ENCODE peak calls at places on chromosomes 4 and X, in six cellular contexts. V is NB4, H is stomach, D is K562, I is gastrocnemius medialis, W is A549. Q is an unnamed sample.

GRCh38 chr4:101259876-101260275 is 87.5 kb downstream of the PPP3CA start:
- DNase-seq in D (no peak), I (no peak), V (no peak), H (no peak), W (no peak), Q (no peak)

GRCh38 chrX:6041630-6042029 is 187.0 kb downstream of the NLGN4X start:
- DNase-seq in I (no peak), H (no peak), W (no peak), V (no peak), D (no peak), Q (no peak)

GRCh38 chr4:114654607-114655006 is 56.0 kb downstream of the UGT8 start:
- DNase-seq in H (no peak), D (no peak), V (no peak), I (no peak), W (no peak), Q (no peak)

GRCh38 chr4:98659741-98660507 is 1.5 kb upstream of the TSPAN5 start:
- DNase-seq in I (no peak), D (no peak), W (peak; percentile 25), V (peak; percentile 6), H (no peak), Q (no peak)

GRCh38 chr4:38131371-38132139 is 171.4 kb downstream of the PTTG2 start:
- DNase-seq in D (no peak), V (no peak), H (no peak), W (no peak), I (no peak), Q (no peak)

GRCh38 chr4:138182838-138183426 is 59.2 kb downstream of the SLC7A11 start:
- DNase-seq in V (peak; percentile 61), I (no peak), H (no peak), W (peak; percentile 10), D (peak; percentile 12), Q (no peak)

GRCh38 chr4:76698141-76698540 is 199.8 kb downstream of the SOWAHB start:
- DNase-seq in W (no peak), D (no peak), V (no peak), I (no peak), H (no peak), Q (no peak)

GRCh38 chrX:56800801-56801200 is 71.8 kb downstream of the NBDY start:
- DNase-seq in V (peak; percentile 6), I (no peak), H (no peak), W (no peak), D (no peak), Q (no peak)

GRCh38 chrX:18146954-18147353 is 73.7 kb downstream of the BEND2 start:
- DNase-seq in D (peak; percentile 25), W (no peak), I (no peak), H (no peak), V (peak; percentile 14), Q (no peak)

GRCh38 chrX:42664706-42665105 is 113.3 kb downstream of the PPP1R2C start:
- DNase-seq in H (no peak), D (no peak), V (no peak), I (no peak), W (no peak), Q (no peak)

GRCh38 chr4:184534511-184535391 is 60.4 kb upstream of the IRF2 start:
- DNase-seq in D (no peak), H (no peak), V (peak; percentile 51), I (no peak), W (no peak), Q (no peak)

GRCh38 chrX:123962006-123962485 is 540 bp downstream of the STAG2 start:
- DNase-seq in I (no peak), W (peak; percentile 39), H (no peak), V (no peak), D (no peak), Q (no peak)

GRCh38 chr4:38723726-38724506 is 58.9 kb downstream of the TLR10 start:
- DNase-seq in D (peak; percentile 52), H (peak; percentile 44), V (no peak), W (no peak), I (no peak), Q (no peak)

GRCh38 chr4:168713193-168713592 is 216.3 kb downstream of the PALLD start:
- DNase-seq in D (no peak), V (no peak), H (no peak), W (no peak), I (no peak), Q (no peak)

GRCh38 chrX:112826020-112826419 is 14.6 kb downstream of the AMOT start:
- DNase-seq in V (no peak), D (no peak), W (no peak), I (no peak), H (no peak), Q (no peak)

GRCh38 chr4:64156253-64156652 is 253.0 kb downstream of the TECRL start:
- DNase-seq in V (no peak), I (no peak), H (no peak), W (no peak), D (no peak), Q (no peak)

GRCh38 chr4:4666187-4666586 is 124.3 kb upstream of the STX18 start:
- DNase-seq in I (no peak), H (no peak), D (no peak), V (no peak), W (no peak), Q (no peak)

GRCh38 chr4:5757536-5757935 is 46.5 kb downstream of the EVC start:
- DNase-seq in I (no peak), W (no peak), D (no peak), V (no peak), H (no peak), Q (no peak)

GRCh38 chr4:102572452-102572851 is 71.3 kb downstream of the NFKB1 start:
- DNase-seq in W (no peak), D (no peak), I (no peak), V (no peak), H (no peak), Q (no peak)

GRCh38 chr4:170145120-170145519 is 55.4 kb upstream of the AADAT start:
- DNase-seq in V (no peak), D (no peak), H (no peak), W (no peak), I (no peak), Q (no peak)

GRCh38 chr4:54661686-54662085 is 3.9 kb downstream of the KIT start:
- DNase-seq in H (no peak), V (no peak), I (no peak), W (no peak), D (no peak), Q (no peak)

GRCh38 chrX:63635750-63636149 is 149.3 kb downstream of the ARHGEF9 start:
- DNase-seq in V (no peak), W (no peak), I (no peak), D (no peak), H (no peak), Q (no peak)

GRCh38 chr4:111639876-111640275 is 505.4 kb upstream of the FAM241A start:
- DNase-seq in I (no peak), H (no peak), V (no peak), D (no peak), W (no peak), Q (no peak)

GRCh38 chr4:157885785-157886184 is 287.0 kb downstream of the GASK1B start:
- DNase-seq in V (no peak), I (no peak), W (no peak), D (no peak), H (no peak), Q (no peak)

GRCh38 chrX:2629316-2630168 is 61.6 kb upstream of the CD99 start:
- DNase-seq in I (peak; percentile 33), H (no peak), V (no peak), W (no peak), D (peak; percentile 6), Q (no peak)

GRCh38 chr4:107978716-107979451 is 10.8 kb upstream of the HADH start:
- DNase-seq in V (no peak), W (no peak), I (no peak), D (no peak), H (no peak), Q (no peak)

GRCh38 chr4:119271361-119272085 is 50.4 kb downstream of the FABP2 start:
- DNase-seq in I (no peak), D (no peak), V (no peak), H (no peak), W (no peak), Q (no peak)

GRCh38 chrX:103254921-103255455 is at the start of gene TCEAL8:
- DNase-seq in H (peak; percentile 79), V (peak; percentile 73), I (peak; percentile 55), W (peak; percentile 58), D (peak; percentile 78), Q (no peak)
- TF ChIP-seq POLR2A in H (no peak), V (no peak), I (peak; percentile 22), W (peak; percentile 31), D (peak; percentile 65), Q (no peak)

DNA sequence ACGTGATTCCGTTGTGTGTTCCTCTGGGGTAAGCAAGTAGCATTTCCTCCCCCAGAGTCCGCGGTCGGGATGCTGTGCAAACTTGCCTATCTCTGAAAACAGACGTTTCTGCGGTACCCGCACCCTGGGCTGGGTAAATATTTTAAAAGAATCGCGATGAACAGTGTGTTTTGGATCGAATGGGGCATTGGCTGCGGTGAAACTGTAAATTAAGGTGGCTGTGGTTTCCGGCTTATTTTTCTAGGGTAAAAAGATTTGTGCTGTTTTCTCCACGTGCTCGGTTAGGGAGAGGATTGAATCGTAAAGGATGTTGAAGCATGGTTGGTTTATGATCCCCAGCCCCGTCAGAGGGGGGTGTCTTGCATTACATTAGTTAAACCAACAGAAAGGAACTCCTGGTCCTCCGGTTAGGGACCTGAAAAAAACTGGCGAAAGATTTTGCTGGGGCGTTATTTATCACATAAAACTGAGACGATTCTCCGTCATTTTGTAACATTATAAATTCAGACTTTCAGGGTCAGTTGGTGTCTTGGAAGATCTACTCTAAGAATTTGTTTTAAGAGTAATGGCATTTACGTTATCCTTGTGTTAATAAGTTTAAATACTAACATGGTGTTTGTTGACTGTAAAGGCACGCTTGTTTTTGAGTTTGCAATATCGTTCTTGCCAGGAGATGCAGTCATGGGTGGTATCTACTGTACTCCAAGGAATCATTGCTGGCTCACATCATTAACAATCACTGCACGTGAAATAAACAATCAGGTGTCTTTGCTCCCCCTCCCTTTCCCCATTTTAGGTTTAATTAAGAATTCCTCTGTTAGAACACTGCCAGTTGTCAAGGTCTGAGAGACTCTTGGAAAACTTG is 1.4 kb downstream of the HHIP start:
- DNase-seq in I (no peak), V (no peak), H (no peak), W (peak; percentile 5), D (peak; percentile 47), Q (no peak)
- TF ChIP-seq POLR2A in I (no peak), V (no peak), H (no peak), W (no peak), D (no peak), Q (no peak)

DNA sequence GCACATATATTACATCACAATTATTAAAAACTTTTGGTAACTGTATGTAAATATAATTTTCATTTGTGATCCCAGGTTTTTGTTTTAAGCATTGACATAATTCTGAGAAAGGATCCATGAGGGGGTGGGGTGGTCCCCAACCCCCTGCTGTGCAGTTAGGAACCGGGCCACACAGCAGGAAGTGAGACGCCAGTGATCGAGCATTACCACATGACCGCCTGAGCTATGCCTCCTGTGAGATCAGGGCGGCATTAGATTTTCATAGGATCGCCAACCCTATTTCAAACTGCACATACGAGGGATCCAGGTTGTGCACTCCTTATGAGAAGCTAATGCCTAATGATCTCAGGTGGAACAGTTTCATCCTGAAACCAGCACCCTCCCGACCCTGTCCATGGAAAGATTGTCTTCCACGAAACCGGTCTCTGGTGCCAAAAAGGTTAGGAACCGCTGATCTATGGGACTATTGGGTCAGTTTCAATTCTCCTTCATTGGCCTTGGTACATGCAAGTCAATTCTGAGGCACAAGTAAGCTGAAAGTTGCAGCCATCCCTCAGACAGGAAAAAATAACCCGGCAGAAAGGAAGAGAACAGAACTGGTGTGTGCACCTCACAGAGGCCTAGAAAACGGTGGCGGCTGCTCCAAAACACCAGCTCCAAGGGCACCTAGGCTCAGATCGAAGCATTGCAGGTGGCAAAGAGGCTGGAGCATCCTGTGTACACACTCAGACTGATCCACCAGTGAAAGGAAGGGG is 7.0 kb upstream of the TMSB4X start:
- DNase-seq in I (no peak), V (peak; percentile 39), H (no peak), D (no peak), W (no peak), Q (no peak)
- TF ChIP-seq POLR2A in I (no peak), V (no peak), H (no peak), D (no peak), W (no peak), Q (no peak)

GRCh38 chrX:150365051-150365952 is 2.2 kb downstream of the MAMLD1 start:
- DNase-seq in H (peak; percentile 64), W (peak; percentile 31), I (peak; percentile 65), V (peak; percentile 80), D (peak; percentile 47), Q (no peak)
- TF ChIP-seq POLR2A in H (no peak), W (peak; percentile 19), I (peak; percentile 56), V (no peak), D (no peak), Q (no peak)

Q was measured in GM12892.